ENCODE peak calls at places on chromosomes 6 and 20, in four cellular contexts. G is HepG2, A is GM12878, J is H1. X is an unnamed sample.

GRCh38 chr20:24612799-24613775 is 143.7 kb downstream of the SYNDIG1 start:
- DNase-seq in G (no peak), A (no peak), J (no peak), X (no peak)

GRCh38 chr20:58129736-58130135 is 98.7 kb downstream of the ANKRD60 start:
- DNase-seq in A (no peak), G (no peak), J (no peak), X (no peak)

GRCh38 chr6:42450314-42451145 is 1.2 kb downstream of the TRERF1 start:
- DNase-seq in J (no peak), G (no peak), A (no peak), X (no peak)

GRCh38 chr6:158560787-158561246 is 926 bp downstream of the TMEM181 start:
- DNase-seq in A (no peak), G (no peak), J (no peak), X (peak)

GRCh38 chr6:88008821-88009220 is 38.8 kb upstream of the SPACA1 start:
- DNase-seq in G (no peak), A (no peak), J (no peak), X (no peak)

GRCh38 chr6:105564503-105564902 is 161.6 kb upstream of the PREP start:
- DNase-seq in A (no peak), G (no peak), J (no peak), X (no peak)

GRCh38 chr6:111552241-111552744 is 53.4 kb downstream of the TRAF3IP2 start:
- DNase-seq in G (no peak), J (peak), A (no peak), X (peak)

GRCh38 chr6:20417819-20418218 is 16.1 kb downstream of the E2F3 start:
- DNase-seq in G (no peak), A (no peak), J (no peak), X (no peak)

GRCh38 chr20:25398363-25399037 is 7.9 kb upstream of the ABHD12 start:
- DNase-seq in J (no peak), A (no peak), G (peak), X (no peak)

GRCh38 chr20:44657875-44658274 is 6.4 kb upstream of the ADA start:
- DNase-seq in G (no peak), A (no peak), J (no peak), X (no peak)

GRCh38 chr20:44659931-44660330 is 8.4 kb upstream of the ADA start:
- DNase-seq in J (no peak), A (no peak), G (no peak), X (no peak)

GRCh38 chr20:44658810-44659209 is 7.3 kb upstream of the ADA start:
- DNase-seq in A (no peak), J (no peak), G (no peak), X (no peak)

GRCh38 chr20:44662256-44662655 is 10.8 kb upstream of the ADA start:
- DNase-seq in G (no peak), A (no peak), J (no peak), X (no peak)

GRCh38 chr20:44660506-44660905 is 9.0 kb upstream of the ADA start:
- DNase-seq in A (no peak), G (no peak), J (no peak), X (no peak)
- TF ChIP-seq TCF12 in A (no peak), G (no peak), J (no peak), X (no peak)

DNA sequence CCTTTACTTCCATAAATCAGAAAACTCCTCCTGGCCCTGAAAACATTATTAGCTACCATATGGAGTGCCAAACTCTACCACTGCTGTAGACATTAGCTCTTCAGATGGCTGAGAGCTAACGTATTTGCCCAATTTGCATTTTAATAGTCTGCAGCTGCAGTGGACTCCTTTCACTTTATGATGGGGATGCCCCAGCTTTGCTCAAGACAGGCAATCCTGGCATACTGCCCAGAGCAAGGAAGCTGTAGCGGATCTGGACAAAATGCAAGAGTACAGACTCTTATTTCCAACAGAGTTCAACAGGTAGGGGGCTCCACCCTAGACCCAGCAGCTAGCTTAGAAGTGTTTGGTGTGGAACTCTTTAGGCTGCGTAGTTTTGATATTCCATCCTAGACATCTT is 246.7 kb downstream of the FOXC1 start:
- DNase-seq in J (no peak), A (peak), G (no peak), X (peak)
- TF ChIP-seq EP300 in J (no peak), A (no peak), G (no peak), X (no peak)

GRCh38 chr6:90183587-90184333 is 112.9 kb downstream of the BACH2 start:
- DNase-seq in J (no peak), G (no peak), A (no peak), X (no peak)

GRCh38 chr6:90187437-90188049 is 109.1 kb downstream of the BACH2 start:
- DNase-seq in J (no peak), G (no peak), A (no peak), X (peak)

GRCh38 chr6:90190181-90190580 is 106.5 kb downstream of the BACH2 start:
- DNase-seq in J (no peak), A (no peak), G (no peak), X (no peak)

GRCh38 chr6:90184334-90185298 is 112.0 kb downstream of the BACH2 start:
- DNase-seq in J (no peak), A (no peak), G (no peak), X (peak)

GRCh38 chr6:90186637-90187361 is 109.8 kb downstream of the BACH2 start:
- DNase-seq in A (no peak), G (no peak), J (no peak), X (no peak)
- TF ChIP-seq TCF12 in A (no peak), G (no peak), J (no peak), X (no peak)

DNA sequence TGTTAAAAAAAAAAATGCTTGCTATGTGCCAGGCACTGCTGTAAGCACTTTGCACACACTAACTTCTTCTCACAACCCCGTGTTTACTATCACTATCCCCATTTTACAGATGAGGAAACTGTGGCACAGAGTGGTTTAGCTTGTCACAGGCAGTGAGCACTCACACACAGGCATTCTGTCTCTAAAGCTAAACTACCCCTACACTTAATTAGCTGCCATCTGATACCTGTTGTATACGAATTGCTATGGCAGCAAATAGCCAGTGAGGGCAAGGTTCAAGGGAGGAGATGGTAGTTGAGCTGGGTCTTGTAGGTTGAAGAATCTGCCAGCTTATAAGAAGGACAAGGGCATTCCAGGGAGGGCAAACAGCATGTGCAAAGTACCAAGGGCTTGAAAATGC is 5.2 kb downstream of the TNNC2 start:
- DNase-seq in G (no peak), A (no peak), J (no peak), X (no peak)
- TF ChIP-seq EP300 in G (no peak), A (no peak), J (no peak), X (no peak)

DNA sequence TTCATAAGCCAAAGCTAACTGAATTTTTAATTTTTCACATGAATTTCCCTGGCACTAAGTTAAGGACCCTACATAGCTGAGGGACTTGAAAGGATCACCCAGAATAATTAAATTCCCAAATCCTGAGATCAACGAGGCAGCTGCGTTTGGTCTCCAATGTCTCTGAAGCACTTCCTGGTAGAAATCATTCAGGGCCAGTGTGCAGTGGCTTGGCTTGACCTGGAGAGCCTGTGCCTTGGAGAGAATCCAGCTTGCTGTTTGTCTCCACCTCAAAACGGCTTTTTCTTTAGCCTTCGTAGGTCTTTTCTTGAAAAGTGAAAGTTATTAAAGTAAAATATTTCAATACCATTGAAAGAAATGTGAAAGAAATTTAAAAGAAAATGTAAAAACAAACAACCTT is 92.4 kb downstream of the SMOC2 start:
- DNase-seq in A (no peak), J (no peak), G (no peak), X (no peak)
- TF ChIP-seq TCF12 in A (no peak), J (no peak), G (no peak), X (no peak)

DNA sequence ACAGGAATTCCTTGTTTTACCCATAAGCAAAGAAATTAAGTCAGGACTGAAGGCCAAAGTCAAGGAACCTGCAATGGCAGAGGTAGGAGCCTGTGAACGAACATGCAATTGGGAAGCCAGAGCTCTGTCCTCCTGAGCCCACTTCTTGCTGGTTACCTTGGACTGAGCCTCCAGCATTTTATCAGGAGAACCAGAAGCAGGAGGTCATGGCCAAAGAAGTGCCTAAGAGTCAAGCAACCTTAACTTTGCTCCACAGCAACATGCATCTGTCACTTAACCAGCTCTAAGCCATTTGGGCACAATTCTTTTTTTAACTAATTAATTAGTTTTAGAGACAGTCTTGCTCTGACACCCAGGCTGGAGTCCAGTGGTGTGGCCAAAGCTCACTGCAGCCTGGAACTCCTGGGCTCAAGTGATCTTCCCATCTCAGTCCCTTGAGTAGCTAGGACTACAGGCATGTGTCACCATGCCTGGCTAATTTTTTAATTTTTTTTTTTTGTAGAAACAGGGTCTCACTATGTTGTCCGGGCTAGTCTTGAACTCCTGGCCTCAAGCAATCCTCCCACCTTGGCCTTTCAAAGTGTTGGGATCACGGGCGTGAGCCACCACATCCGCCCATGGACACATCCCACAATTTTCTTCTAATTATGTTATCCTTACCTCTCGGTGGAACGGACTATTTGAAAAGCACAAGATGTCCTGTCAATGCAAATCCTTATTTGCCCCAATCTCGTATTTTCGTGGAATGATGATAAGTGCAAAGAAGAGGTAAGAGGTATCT is 334.2 kb downstream of the CD83 start:
- DNase-seq in J (no peak), G (no peak), A (no peak), X (no peak)
- TF ChIP-seq EP300 in J (no peak), G (no peak), A (no peak), X (no peak)

GRCh38 chr6:115882174-115882573 is 178.5 kb downstream of the FRK start:
- DNase-seq in J (no peak), A (no peak), G (no peak), X (no peak)

GRCh38 chr6:115887887-115888286 is 172.8 kb downstream of the FRK start:
- DNase-seq in A (no peak), G (no peak), J (no peak), X (no peak)

GRCh38 chr6:115885636-115886366 is 174.9 kb downstream of the FRK start:
- DNase-seq in G (no peak), A (no peak), J (no peak), X (no peak)

GRCh38 chr6:115882771-115883170 is 177.9 kb downstream of the FRK start:
- DNase-seq in A (no peak), G (no peak), J (no peak), X (no peak)
- TF ChIP-seq TCF12 in A (no peak), G (no peak), J (no peak), X (no peak)

GRCh38 chr6:33429745-33430042 is 9.8 kb downstream of the SYNGAP1 start:
- DNase-seq in J (no peak), G (no peak), A (no peak), X (no peak)

GRCh38 chr6:33432546-33432945 is 12.7 kb downstream of the SYNGAP1 start:
- DNase-seq in G (no peak), J (no peak), A (no peak), X (peak)

GRCh38 chr6:33430334-33430733 is 10.5 kb downstream of the SYNGAP1 start:
- DNase-seq in G (no peak), J (no peak), A (no peak), X (no peak)

GRCh38 chr6:33431880-33432541 is 12.1 kb downstream of the SYNGAP1 start:
- DNase-seq in J (no peak), G (no peak), A (no peak), X (peak)

GRCh38 chr6:33430991-33431879 is 11.4 kb downstream of the SYNGAP1 start:
- DNase-seq in G (peak), J (no peak), A (no peak), X (peak)
- TF ChIP-seq EP300 in G (no peak), J (peak), A (no peak), X (no peak)

GRCh38 chr6:150112233-150112632 is 30.6 kb upstream of the PPP1R14C start:
- DNase-seq in J (no peak), A (no peak), G (no peak), X (no peak)
- TF ChIP-seq TCF12 in J (no peak), A (no peak), G (no peak), X (no peak)

DNA sequence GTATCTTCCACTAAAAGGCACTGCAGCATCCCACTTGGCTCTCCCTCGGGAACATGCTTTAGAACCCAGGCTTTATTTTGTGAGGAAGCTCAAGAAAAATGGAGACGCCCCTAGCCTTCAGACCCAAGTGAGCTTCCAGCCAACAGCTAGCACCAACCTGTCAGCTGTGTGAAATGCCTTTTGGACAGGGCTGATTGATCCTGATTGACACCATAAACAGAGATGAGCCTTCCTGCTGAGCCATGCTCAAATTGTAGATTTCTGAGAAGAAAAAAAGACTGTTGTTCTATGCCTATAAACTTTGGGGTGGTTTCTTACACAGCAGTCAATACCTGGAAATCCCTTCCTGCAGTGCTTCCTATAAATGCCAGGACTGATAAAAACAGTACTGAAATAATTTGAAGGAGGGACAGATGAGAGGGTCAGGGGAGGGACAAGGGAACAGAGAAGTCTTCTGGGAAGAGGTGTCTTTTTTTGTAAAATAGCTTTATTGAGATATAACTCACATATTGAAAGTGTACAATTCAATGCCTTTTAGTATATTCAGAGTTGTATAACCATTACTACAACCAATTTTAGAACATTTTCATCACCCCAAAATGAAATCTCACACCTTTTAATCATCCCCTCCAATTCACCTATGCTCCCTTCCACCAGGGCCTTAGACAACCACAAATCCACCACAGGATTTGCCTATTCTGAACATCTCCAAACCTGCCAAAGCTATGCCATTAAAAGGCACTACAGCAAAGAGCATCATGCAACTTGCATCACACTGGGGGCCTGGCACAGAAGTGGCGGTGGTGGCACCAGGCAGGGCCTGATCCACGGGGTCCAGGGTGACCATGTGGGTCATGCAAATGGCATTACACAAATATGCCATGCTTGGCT is 2.7 kb upstream of the STK4 start:
- DNase-seq in G (no peak), A (no peak), J (no peak), X (no peak)
- TF ChIP-seq EP300 in G (no peak), A (no peak), J (no peak), X (no peak)

X was measured in SK-N-SH.